ENCODE peak calls at places on chromosomes 11 and 22, in nine cellular contexts. I is cardiac muscle cell, H is psoas muscle, K is A549, Q is breast epithelium, L is SK-N-SH, R is colonic mucosa, O is OCI-LY7, M is kidney. P is an unnamed sample. For H3K4me1, the result is how much of the 10 kb centered on the place peaks cover.

GRCh38 chr11:11706022-11706421 is 84.2 kb upstream of the GALNT18 start:
- DNase-seq in I (no peak), H (no peak), K (no peak), Q (no peak), L (no peak), R (no peak), O (no peak), M (no peak), P (no peak)

GRCh38 chr22:50270302-50271010 is at the start of gene MAPK11:
- DNase-seq in I (peak), H (peak), K (peak), Q (no peak), L (peak), R (peak), O (peak), M (peak), P (peak)

GRCh38 chr11:22466351-22466750 is 128.2 kb downstream of the SLC17A6 start:
- DNase-seq in I (no peak), H (no peak), K (no peak), Q (no peak), L (no peak), R (no peak), O (no peak), M (no peak), P (no peak)

GRCh38 chr22:23178512-23179254 is 1.6 kb upstream of the BCR start:
- DNase-seq in I (peak), H (peak), K (peak), Q (no peak), L (peak), R (peak), O (peak), M (peak), P (peak)

GRCh38 chr11:55895216-55895615 is 12.1 kb downstream of the TRIM51 start:
- DNase-seq in I (no peak), H (no peak), K (no peak), Q (no peak), L (peak), R (no peak), O (no peak), M (no peak), P (no peak)

GRCh38 chr22:23070418-23071162 is at the start of gene GNAZ:
- DNase-seq in I (peak), H (peak), K (peak), Q (no peak), L (peak), R (no peak), O (peak), M (peak), P (no peak)

GRCh38 chr22:30876925-30877553 is 91.5 kb downstream of the MORC2 start:
- DNase-seq in I (no peak), H (no peak), K (no peak), Q (no peak), L (peak), R (no peak), O (no peak), M (peak), P (no peak)

GRCh38 chr22:21995660-21996059 is 13.1 kb upstream of the TOP3B start:
- DNase-seq in I (no peak), H (no peak), K (no peak), Q (no peak), L (no peak), R (no peak), O (no peak), M (no peak), P (no peak)

GRCh38 chr11:66239998-66240780 is 28.2 kb upstream of the RAB1B start:
- DNase-seq in I (no peak), H (no peak), K (no peak), Q (no peak), L (no peak), R (no peak), O (no peak), M (no peak), P (no peak)

GRCh38 chr11:110430267-110431211 is 791 bp downstream of the FDX1 start:
- DNase-seq in I (peak), H (no peak), K (no peak), Q (peak), L (no peak), R (peak), O (peak), M (no peak), P (peak)

GRCh38 chr11:122803716-122804115 is 34.6 kb upstream of the CRTAM start:
- DNase-seq in I (no peak), H (no peak), K (no peak), Q (no peak), L (no peak), R (no peak), O (no peak), M (no peak), P (no peak)

GRCh38 chr11:71086687-71087258 is 165.6 kb downstream of the SHANK2 start:
- DNase-seq in I (peak), H (no peak), K (peak), Q (no peak), L (peak), R (peak), O (peak), M (peak), P (no peak)

GRCh38 chr11:116207781-116208180 is 565.0 kb downstream of the BUD13 start:
- DNase-seq in I (no peak), H (no peak), K (no peak), Q (no peak), L (peak), R (no peak), O (no peak), M (no peak), P (no peak)

GRCh38 chr22:24367841-24368240 is 59.6 kb upstream of the ADORA2A start:
- DNase-seq in I (no peak), H (no peak), K (no peak), Q (no peak), L (no peak), R (no peak), O (no peak), M (no peak), P (no peak)

GRCh38 chr22:30298005-30298701 is 8.8 kb upstream of the CASTOR1 start:
- DNase-seq in I (no peak), H (no peak), K (no peak), Q (peak), L (no peak), R (peak), O (no peak), M (no peak), P (no peak)

GRCh38 chr11:93570759-93571413 is 27.7 kb upstream of the SMCO4 start:
- DNase-seq in I (peak), H (peak), K (peak), Q (no peak), L (no peak), R (peak), O (no peak), M (no peak), P (no peak)

GRCh38 chr11:2215561-2216399 is 44.2 kb upstream of the TH start:
- DNase-seq in I (no peak), H (no peak), K (peak), Q (peak), L (peak), R (peak), O (no peak), M (peak), P (no peak)

GRCh38 chr11:64536396-64536935 is 54.6 kb upstream of the SLC22A12 start:
- DNase-seq in I (no peak), H (no peak), K (no peak), Q (no peak), L (no peak), R (no peak), O (no peak), M (peak), P (no peak)

GRCh38 chr11:57761301-57762234 is at the start of gene CTNND1:
- DNase-seq in I (peak), H (peak), K (peak), Q (peak), L (peak), R (peak), O (no peak), M (peak), P (no peak)

GRCh38 chr22:17407643-17408042 is 38.4 kb downstream of the CECR2 start:
- DNase-seq in I (no peak), H (no peak), K (no peak), Q (no peak), L (no peak), R (no peak), O (no peak), M (no peak), P (no peak)
- H3K4me1 ChIP-seq in I (under half), H (half or more), K (under half), Q (under half), L (under half), R (under half), O (under half), M (under half), P (under half)

DNA sequence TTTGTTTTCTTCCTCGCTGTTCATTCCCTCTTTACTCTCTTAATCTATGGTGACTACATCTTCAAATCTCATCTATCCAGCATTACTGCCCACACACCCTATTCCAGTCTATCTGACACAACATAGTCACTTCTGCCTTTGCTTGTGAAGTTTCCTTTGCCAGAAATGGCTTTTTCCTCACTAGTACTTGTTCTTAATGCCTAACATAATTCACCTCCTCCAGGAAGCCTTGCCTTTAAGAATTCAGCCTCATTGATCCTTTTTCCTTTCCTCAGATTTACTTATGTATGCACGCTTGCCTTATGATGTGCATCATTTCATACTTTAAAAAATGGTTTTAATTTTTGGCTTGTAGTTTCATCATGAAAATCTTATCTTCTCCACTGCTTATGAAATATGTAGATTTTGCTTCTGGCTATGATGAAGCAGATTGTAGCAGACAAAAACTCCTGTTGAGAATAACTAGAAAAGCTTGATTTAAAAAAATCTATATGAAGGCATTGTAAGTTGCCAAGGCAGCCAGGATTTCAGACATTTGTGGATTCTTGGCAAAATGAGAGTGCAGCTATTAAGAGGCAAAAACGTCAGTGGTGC is 31.7 kb downstream of the RNF169 start:
- DNase-seq in I (no peak), H (no peak), K (no peak), Q (no peak), L (no peak), R (no peak), O (no peak), M (no peak), P (no peak)
- H3K4me1 ChIP-seq in I (under half), H (under half), K (under half), Q (under half), L (under half), R (under half), O (under half), M (under half), P (under half)

GRCh38 chr11:79439430-79439892 is 1.4 kb downstream of the TENM4 start:
- DNase-seq in I (no peak), H (no peak), K (no peak), Q (no peak), L (peak), R (peak), O (no peak), M (no peak), P (peak)
- H3K4me1 ChIP-seq in I (under half), H (under half), K (under half), Q (under half), L (under half), R (under half), O (under half), M (under half), P (under half)

GRCh38 chr22:35736166-35736565 is 18.5 kb downstream of the APOL5 start:
- DNase-seq in I (no peak), H (no peak), K (no peak), Q (no peak), L (no peak), R (no peak), O (no peak), M (no peak), P (no peak)

GRCh38 chr22:35736701-35737100 is 19.0 kb downstream of the APOL5 start:
- DNase-seq in I (no peak), H (no peak), K (no peak), Q (no peak), L (no peak), R (no peak), O (no peak), M (no peak), P (no peak)

GRCh38 chr22:35740616-35741015 is 22.9 kb downstream of the APOL5 start:
- DNase-seq in I (no peak), H (no peak), K (no peak), Q (no peak), L (no peak), R (no peak), O (no peak), M (no peak), P (no peak)

GRCh38 chr22:35739642-35740041 is 22.0 kb downstream of the APOL5 start:
- DNase-seq in I (no peak), H (no peak), K (peak), Q (no peak), L (no peak), R (no peak), O (no peak), M (no peak), P (no peak)

GRCh38 chr22:35739076-35739475 is 21.4 kb downstream of the APOL5 start:
- DNase-seq in I (no peak), H (no peak), K (no peak), Q (no peak), L (no peak), R (no peak), O (no peak), M (no peak), P (no peak)
- H3K4me1 ChIP-seq in I (under half), H (under half), K (under half), Q (under half), L (under half), R (under half), O (under half), M (under half), P (under half)

GRCh38 chr11:97938789-97939188 is 1082.0 kb upstream of the CNTN5 start:
- DNase-seq in I (no peak), H (no peak), K (no peak), Q (no peak), L (no peak), R (no peak), O (no peak), M (no peak), P (no peak)

GRCh38 chr11:97937501-97937900 is 1083.2 kb upstream of the CNTN5 start:
- DNase-seq in I (no peak), H (no peak), K (no peak), Q (no peak), L (no peak), R (no peak), O (no peak), M (no peak), P (no peak)

GRCh38 chr11:97934572-97935208 is 1086.1 kb upstream of the CNTN5 start:
- DNase-seq in I (no peak), H (no peak), K (no peak), Q (no peak), L (no peak), R (no peak), O (no peak), M (no peak), P (no peak)
- H3K4me1 ChIP-seq in I (under half), H (under half), K (under half), Q (under half), L (under half), R (under half), O (under half), M (under half), P (under half)

GRCh38 chr22:36367479-36367878 is 20.3 kb downstream of the MYH9 start:
- DNase-seq in I (no peak), H (no peak), K (no peak), Q (peak), L (no peak), R (no peak), O (no peak), M (no peak), P (no peak)
- H3K4me1 ChIP-seq in I (half or more), H (half or more), K (half or more), Q (under half), L (half or more), R (half or more), O (under half), M (half or more), P (half or more)

DNA sequence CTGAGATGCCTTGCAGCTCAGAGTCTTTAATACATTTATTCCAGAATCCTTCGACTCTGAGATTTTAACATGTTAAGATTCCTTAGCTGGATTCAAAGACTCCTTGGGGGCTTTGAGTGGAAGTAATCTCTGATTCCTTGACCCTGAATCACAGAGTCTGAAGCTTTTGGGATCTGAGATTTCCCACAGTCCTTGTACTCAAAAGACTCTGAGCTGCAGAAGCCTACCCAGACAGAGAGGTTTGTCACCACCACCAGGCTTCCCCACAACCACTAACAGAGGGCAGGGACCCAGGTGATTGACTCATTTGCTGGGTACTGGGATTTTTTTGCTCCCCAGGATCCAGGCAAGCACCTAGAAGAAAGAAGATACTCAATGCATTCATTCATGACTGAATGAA is 1.4 kb upstream of the SERPINH1 start:
- DNase-seq in I (no peak), H (no peak), K (no peak), Q (no peak), L (no peak), R (no peak), O (no peak), M (no peak), P (no peak)
- H3K4me1 ChIP-seq in I (half or more), H (under half), K (half or more), Q (under half), L (half or more), R (under half), O (under half), M (under half), P (under half)

P was measured in MM.1S.